ENCODE peak calls at places on chromosomes 7 and 10, in four cellular contexts. S is thoracic aorta, X is pancreas, B is neural crest cell. G is an unnamed sample.

GRCh38 chr7:122886357-122887081 is at the start of gene CADPS2:
- DNase-seq in X (peak; percentile 95), S (peak; percentile 49), B (peak; percentile 67), G (peak; percentile 90)

GRCh38 chr7:78139335-78139734 is 340.8 kb downstream of the PHTF2 start:
- DNase-seq in S (no peak), X (no peak), B (no peak), G (no peak)

GRCh38 chr7:51789494-51789893 is 472.9 kb upstream of the COBL start:
- DNase-seq in B (no peak), S (no peak), X (no peak), G (no peak)

GRCh38 chr7:96991850-96992623 is 13.3 kb upstream of the DLX6 start:
- DNase-seq in S (no peak), B (no peak), X (no peak), G (no peak)

GRCh38 chr7:92135490-92135889 is 1.2 kb upstream of the CYP51A1 start:
- DNase-seq in B (no peak), S (no peak), X (no peak), G (no peak)

GRCh38 chr7:135856356-135857144 is 107.9 kb upstream of the FAM180A start:
- DNase-seq in X (no peak), S (no peak), B (no peak), G (no peak)

GRCh38 chr10:121843379-121843778 is 84.5 kb downstream of the ATE1 start:
- DNase-seq in X (no peak), B (no peak), S (no peak), G (no peak)

GRCh38 chr7:105621617-105622016 is 40.3 kb upstream of the EFCAB10 start:
- DNase-seq in S (no peak), B (no peak), X (no peak), G (no peak)

GRCh38 chr7:44385384-44386138 is 60.2 kb upstream of the CAMK2B start:
- DNase-seq in S (no peak), X (no peak), B (no peak), G (peak; percentile 43)

GRCh38 chr10:119940487-119940886 is 48.0 kb downstream of the SEC23IP start:
- DNase-seq in S (no peak), X (no peak), B (no peak), G (no peak)

GRCh38 chr7:157035979-157036378 is 25.5 kb upstream of the MNX1 start:
- DNase-seq in B (no peak), S (no peak), X (no peak), G (no peak)

GRCh38 chr7:1103009-1103788 is 15.3 kb downstream of the GPER1 start:
- DNase-seq in X (no peak), B (no peak), S (no peak), G (peak; percentile 71)

GRCh38 chr10:61912981-61913380 is 11.5 kb downstream of the ARID5B start:
- DNase-seq in X (no peak), S (no peak), B (no peak), G (no peak)

GRCh38 chr7:37833107-37833817 is 15.1 kb upstream of the NME8 start:
- DNase-seq in S (no peak), X (no peak), B (peak; percentile 47), G (peak; percentile 41)

GRCh38 chr7:119196183-119196582 is 971.7 kb downstream of the ANKRD7 start:
- DNase-seq in S (no peak), X (no peak), B (no peak), G (no peak)

GRCh38 chr7:16915405-16915804 is 33.6 kb upstream of the AGR3 start:
- DNase-seq in S (no peak), B (no peak), X (no peak), G (no peak)

GRCh38 chr7:105257338-105257737 is 131.4 kb downstream of the SRPK2 start:
- DNase-seq in X (no peak), S (no peak), B (no peak), G (no peak)

GRCh38 chr7:17144313-17144712 is 154.1 kb upstream of the AHR start:
- DNase-seq in B (no peak), S (no peak), X (no peak), G (no peak)

GRCh38 chr10:103519798-103520197 is 26.3 kb downstream of the NEURL1 start:
- DNase-seq in S (no peak), B (no peak), X (no peak), G (no peak)

GRCh38 chr10:119821172-119821571 is 51.5 kb downstream of the MCMBP start:
- DNase-seq in X (no peak), B (no peak), S (no peak), G (no peak)

GRCh38 chr7:52005613-52006012 is 689.0 kb upstream of the COBL start:
- DNase-seq in B (no peak), X (no peak), S (no peak), G (no peak)

GRCh38 chr10:17001297-17001744 is 128.3 kb downstream of the CUBN start:
- DNase-seq in B (no peak), S (no peak), X (no peak), G (no peak)

GRCh38 chr10:63373176-63373575 is 92.6 kb downstream of the JMJD1C start:
- DNase-seq in X (no peak), S (no peak), B (no peak), G (no peak)

GRCh38 chr7:19352271-19352670 is 207.1 kb upstream of the FERD3L start:
- DNase-seq in S (no peak), X (no peak), B (no peak), G (no peak)

GRCh38 chr10:119750391-119751230 is 24.8 kb downstream of the INPP5F start:
- DNase-seq in B (peak; percentile 70), S (peak; percentile 19), X (peak; percentile 59), G (peak; percentile 64)

GRCh38 chr7:139610595-139610994 is 87.1 kb downstream of the CLEC2L start:
- DNase-seq in S (no peak), B (no peak), X (no peak), G (no peak)

GRCh38 chr7:3280445-3280844 is 20.6 kb upstream of the SDK1 start:
- DNase-seq in B (no peak), X (no peak), S (no peak), G (no peak)

GRCh38 chr10:30833625-30833970 is 198.1 kb downstream of the ZNF438 start:
- DNase-seq in B (no peak), S (no peak), X (no peak), G (no peak)

GRCh38 chr7:100396421-100396982 is 23.2 kb downstream of the PILRA start:
- DNase-seq in X (no peak), B (no peak), S (no peak), G (no peak)

GRCh38 chr10:101146392-101147251 is 15.5 kb downstream of the TLX1 start:
- DNase-seq in S (no peak), B (no peak), X (no peak), G (no peak)

DNA sequence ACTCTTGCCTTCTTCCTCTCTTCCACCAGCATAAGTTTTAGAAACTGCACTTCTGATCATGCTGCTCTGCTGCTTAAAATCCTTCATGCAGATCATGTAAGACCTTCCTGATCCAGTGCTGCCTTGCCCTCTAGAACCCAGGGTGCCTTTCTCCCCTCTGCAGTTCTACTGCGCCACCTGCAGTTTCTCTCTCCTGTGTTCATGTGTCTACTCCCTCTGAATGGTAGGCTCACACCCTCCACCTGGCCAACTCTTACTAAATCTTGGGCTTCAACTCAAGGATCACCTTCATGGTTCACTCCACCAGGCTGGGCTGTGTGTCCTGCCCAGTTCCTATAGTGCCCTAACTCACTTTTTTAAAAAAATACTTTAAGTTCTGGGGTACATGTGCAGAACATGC is 174.6 kb upstream of the ITGB1 start:
- DNase-seq in B (no peak), X (no peak), S (no peak), G (no peak)
- TF ChIP-seq CTCF in B (no peak), X (no peak), S (no peak), G (no peak)

GRCh38 chr10:25114036-25114411 is 60.8 kb upstream of the GPR158 start:
- DNase-seq in X (no peak), S (no peak), B (no peak), G (no peak)

GRCh38 chr10:25117757-25118156 is 57.0 kb upstream of the GPR158 start:
- DNase-seq in X (no peak), B (no peak), S (no peak), G (no peak)

GRCh38 chr10:25112016-25112415 is 62.8 kb upstream of the GPR158 start:
- DNase-seq in S (no peak), X (no peak), B (no peak), G (no peak)

DNA sequence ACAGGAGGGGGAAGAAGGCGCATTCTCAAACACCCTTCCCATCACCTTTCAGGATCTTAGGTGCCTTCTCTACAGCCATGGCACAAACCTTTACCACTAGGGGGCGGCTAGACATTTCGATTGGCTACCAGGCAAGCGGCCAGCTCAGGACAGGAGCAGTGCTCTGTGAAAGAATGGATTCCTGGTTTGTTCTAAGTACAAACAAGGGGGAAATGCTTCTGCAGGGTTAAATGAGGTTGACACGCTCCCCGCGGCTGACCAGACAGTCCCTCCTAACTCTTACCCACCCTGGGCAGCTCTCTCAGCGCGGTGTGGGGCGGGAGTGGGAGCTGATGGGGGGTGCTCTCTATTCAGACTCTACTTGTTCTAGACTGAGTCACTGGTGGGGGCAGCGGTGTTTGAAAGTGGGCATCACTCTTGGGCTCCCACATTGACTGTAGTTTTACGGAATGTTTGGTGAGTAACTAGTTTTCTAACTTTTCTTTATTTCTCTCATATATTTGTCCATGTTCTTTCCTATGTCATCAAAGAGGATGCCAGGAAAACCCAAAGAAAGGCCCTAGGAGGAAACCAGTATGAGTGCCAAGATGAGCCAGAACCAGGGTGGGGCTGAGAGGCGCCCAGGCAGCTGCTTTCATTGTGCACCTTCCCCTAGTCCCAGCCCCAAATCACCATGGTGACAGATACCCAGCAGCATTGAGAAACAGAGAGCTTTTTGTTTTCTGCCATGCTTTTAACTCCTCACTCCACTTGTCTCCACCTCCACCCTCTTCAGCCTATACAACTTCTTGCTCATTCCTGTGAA is 61.4 kb upstream of the GPR158 start:
- DNase-seq in S (peak; percentile 19), X (peak; percentile 70), B (peak; percentile 74), G (peak; percentile 62)
- TF ChIP-seq CTCF in S (peak; percentile 67), X (peak; percentile 51), B (peak; percentile 85), G (peak; percentile 71)

GRCh38 chr10:124296121-124296812 is 122.5 kb downstream of the OAT start:
- DNase-seq in B (no peak), S (no peak), X (no peak), G (no peak)
- TF ChIP-seq CTCF in B (no peak), S (no peak), X (no peak), G (no peak)

GRCh38 chr7:12493866-12494265 is 76.7 kb upstream of the SCIN start:
- DNase-seq in X (no peak), S (no peak), B (no peak), G (no peak)

GRCh38 chr7:12493407-12493806 is 77.1 kb upstream of the SCIN start:
- DNase-seq in B (no peak), S (no peak), X (no peak), G (no peak)

GRCh38 chr7:12490941-12491340 is 79.6 kb upstream of the SCIN start:
- DNase-seq in B (no peak), S (no peak), X (no peak), G (no peak)

GRCh38 chr7:12491526-12491925 is 79.0 kb upstream of the SCIN start:
- DNase-seq in X (no peak), B (no peak), S (no peak), G (no peak)

DNA sequence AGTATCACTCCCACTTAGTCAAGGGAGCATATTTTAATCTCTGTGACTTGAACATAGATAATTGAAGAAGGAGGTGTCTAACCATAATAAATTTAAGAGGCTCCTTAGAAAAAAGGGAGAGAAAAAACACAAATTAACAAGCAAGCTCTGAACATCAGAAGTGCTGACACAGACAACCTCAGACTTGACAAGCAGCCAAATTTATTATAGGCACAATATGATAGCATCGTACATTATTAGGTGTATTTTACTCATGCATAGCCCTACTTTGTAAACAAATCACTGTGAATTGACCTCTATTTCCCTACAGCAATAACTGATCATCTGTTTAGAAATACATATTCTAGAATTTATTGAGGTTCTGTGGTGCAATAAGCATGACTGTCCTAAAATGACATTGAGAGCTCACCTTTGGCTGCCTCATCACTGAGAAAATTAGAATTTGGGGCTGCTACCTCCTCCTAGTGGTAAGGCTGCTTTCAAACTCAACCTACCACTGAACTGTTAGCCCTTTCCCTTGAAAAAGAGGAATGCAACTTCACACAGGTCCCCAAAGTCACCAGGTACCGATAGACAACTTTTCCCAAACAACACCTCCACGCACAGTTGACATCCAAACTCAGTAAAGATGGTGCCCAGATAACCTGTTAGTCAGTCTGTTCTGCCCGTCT is 76.0 kb upstream of the SCIN start:
- DNase-seq in S (no peak), X (no peak), B (no peak), G (no peak)
- TF ChIP-seq CTCF in S (no peak), X (no peak), B (peak; percentile 15), G (no peak)